ENCODE peak calls at places on chromosomes 1 and 21, in seven cellular contexts. A is ovary, O is HCT116, S is tibial nerve, R is suprapubic skin, Q is transverse colon, T is lower leg skin. E is an unnamed sample.

GRCh38 chr1:6448749-6449631 is 17.0 kb downstream of the TNFRSF25 start:
- DNase-seq in A (no peak), O (no peak), S (no peak), R (no peak), Q (peak; percentile 60), T (no peak), E (no peak)

GRCh38 chr1:193358419-193358818 is 172.0 kb upstream of the B3GALT2 start:
- DNase-seq in A (no peak), O (no peak), S (no peak), R (no peak), Q (no peak), T (no peak), E (no peak)

GRCh38 chr1:9494936-9495758 is 44.1 kb upstream of the SLC25A33 start:
- DNase-seq in A (peak; percentile 45), O (peak; percentile 38), S (peak; percentile 27), R (no peak), Q (peak; percentile 58), T (no peak), E (peak; percentile 71)

GRCh38 chr1:41386190-41386518 is 24.9 kb downstream of the FOXO6 start:
- DNase-seq in A (no peak), O (no peak), S (no peak), R (no peak), Q (no peak), T (no peak), E (no peak)

GRCh38 chr1:170273556-170274501 is 128.1 kb downstream of the NTMT2 start:
- DNase-seq in A (no peak), O (no peak), S (peak; percentile 32), R (no peak), Q (no peak), T (peak; percentile 49), E (no peak)

GRCh38 chr1:216944864-216945505 is 221.8 kb upstream of the ESRRG start:
- DNase-seq in A (no peak), O (no peak), S (no peak), R (no peak), Q (no peak), T (no peak), E (no peak)

GRCh38 chr21:31623664-31624063 is 35.8 kb upstream of the SOD1 start:
- DNase-seq in A (no peak), O (no peak), S (no peak), R (no peak), Q (no peak), T (no peak), E (no peak)

GRCh38 chr1:89615676-89616598 is 17.0 kb upstream of the LRRC8C start:
- DNase-seq in A (no peak), O (peak; percentile 27), S (no peak), R (no peak), Q (peak; percentile 30), T (peak; percentile 53), E (peak; percentile 44)

GRCh38 chr1:11784993-11785769 is 20.6 kb downstream of the MTHFR start:
- DNase-seq in A (peak; percentile 71), O (peak; percentile 19), S (no peak), R (peak; percentile 88), Q (peak; percentile 77), T (no peak), E (peak; percentile 80)

DNA sequence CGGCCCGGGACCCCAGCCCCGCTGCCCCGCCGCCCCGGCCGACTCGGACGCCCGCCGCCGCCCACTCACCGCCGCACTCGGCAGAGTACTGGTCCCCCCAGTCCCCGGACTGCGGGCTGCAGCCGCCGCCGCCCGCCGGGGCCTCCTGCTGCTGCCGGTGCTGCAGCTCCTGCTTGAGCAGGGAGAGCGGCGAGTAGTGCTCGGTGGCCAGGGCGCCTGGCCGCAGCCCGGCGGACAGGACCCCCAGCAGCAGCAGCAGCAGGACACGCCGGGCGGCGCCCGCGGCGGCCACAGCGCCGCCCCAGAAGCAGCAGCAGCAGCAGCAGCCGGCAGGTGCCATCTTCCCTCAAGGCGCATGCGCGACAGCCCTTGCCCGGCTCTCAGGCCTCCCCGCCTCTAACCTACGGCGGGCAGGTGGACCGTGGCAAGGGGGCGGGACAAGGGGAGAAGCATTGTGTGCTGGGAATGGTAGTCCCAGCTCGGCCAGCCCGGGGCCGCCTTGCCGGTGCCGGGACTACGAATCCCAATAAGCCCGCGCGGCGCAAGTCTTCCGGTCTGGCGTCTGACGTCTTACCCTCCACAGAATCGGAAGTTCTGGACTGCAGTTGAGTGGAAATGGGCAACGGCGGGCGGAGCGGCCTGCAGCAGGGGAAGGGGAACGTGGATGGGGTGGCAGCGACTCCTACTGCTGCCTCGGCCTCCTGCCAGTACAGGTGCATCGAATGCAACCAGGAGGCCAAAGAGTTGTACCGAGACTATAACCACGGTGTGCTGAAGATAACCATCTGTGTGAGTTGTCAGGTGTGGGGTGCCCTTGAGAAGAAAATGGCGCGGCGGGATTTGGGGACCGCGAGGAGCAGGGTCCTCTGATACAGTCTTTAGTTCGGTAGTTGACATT is at the start of the genes ARV1 and TTC13:
- DNase-seq in A (peak; percentile 99), O (peak; percentile 97), S (peak; percentile 96), R (peak; percentile 98), Q (peak; percentile 99), T (peak; percentile 97), E (peak; percentile 99)
- TF ChIP-seq POLR2A in A (peak; percentile 27), O (no peak), S (peak; percentile 50), R (peak; percentile 8), Q (peak; percentile 89), T (no peak), E (peak; percentile 98)

DNA sequence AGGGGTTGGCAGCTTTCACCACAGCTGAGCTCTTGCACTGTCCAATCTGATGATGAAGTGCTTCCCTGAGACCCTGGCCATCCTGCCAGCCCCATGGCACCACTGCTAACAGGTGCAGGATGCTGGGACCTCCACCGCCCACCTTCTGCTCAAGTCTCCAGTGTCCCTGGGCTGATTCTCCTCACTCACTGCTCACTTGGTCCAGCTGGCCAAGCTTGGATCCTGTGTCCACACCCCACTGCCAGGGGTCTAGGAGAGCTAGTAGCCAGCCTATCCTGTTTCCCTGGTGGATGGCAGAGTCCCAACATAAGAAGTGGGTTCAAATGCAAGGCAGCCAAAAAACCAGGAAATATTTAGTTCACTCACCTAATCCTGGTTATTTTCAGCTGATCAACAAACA is 217.2 kb upstream of the IRF2BP2 start:
- DNase-seq in A (no peak), O (no peak), S (no peak), R (no peak), Q (no peak), T (no peak), E (no peak)
- TF ChIP-seq POLR2A in A (no peak), O (no peak), S (no peak), R (no peak), Q (no peak), T (no peak), E (no peak)

DNA sequence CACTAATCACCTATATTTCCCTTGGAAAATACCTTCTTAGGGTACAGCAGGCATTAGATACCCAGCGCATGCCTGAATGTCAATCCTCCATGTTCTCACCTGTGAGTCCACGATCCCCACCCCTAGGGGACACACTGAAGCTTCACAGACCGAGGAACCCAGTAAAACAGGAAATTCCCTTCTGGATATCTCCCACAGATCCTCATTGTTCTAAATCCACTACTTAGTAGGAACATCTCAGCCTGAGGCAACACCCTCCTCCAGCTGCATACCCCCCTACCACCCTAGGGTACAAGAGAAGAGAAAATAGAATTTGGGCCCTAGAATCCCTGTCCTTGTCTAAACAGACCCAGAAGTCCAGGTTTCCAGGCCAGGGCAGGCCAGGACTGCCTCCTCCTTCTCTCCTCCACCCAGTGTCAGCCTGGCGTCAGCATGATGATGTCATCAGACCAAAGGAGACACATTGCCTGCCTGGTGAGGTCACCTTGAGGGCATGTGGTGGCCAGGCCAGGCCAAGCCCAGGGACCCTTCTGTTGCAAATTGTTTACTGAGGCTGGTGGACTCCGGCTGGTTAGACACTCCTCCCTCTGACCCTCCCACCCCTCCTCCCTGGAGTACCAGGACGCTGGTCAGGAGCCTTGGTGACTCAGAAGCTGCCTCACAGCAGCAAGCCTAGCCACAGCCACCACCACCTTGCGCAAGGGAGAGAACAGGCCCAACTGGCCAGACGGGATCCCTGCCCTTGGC is 6.2 kb downstream of the NECTIN4 start:
- DNase-seq in A (peak; percentile 17), O (peak; percentile 89), S (peak; percentile 40), R (peak; percentile 91), Q (peak; percentile 88), T (peak; percentile 86), E (peak; percentile 89)
- TF ChIP-seq POLR2A in A (no peak), O (no peak), S (no peak), R (no peak), Q (no peak), T (no peak), E (no peak)

GRCh38 chr1:241551759-241552638 is 19.8 kb downstream of the KMO start:
- DNase-seq in A (no peak), O (no peak), S (no peak), R (no peak), Q (peak; percentile 34), T (peak; percentile 36), E (no peak)
- TF ChIP-seq POLR2A in A (no peak), O (no peak), S (no peak), R (no peak), Q (peak; percentile 39), T (no peak), E (no peak)

GRCh38 chr21:25189497-25189896 is 417.8 kb downstream of the MRPL39 start:
- DNase-seq in A (no peak), O (no peak), S (no peak), R (no peak), Q (no peak), T (no peak), E (no peak)
- TF ChIP-seq POLR2A in A (no peak), O (no peak), S (no peak), R (no peak), Q (no peak), T (no peak), E (no peak)

GRCh38 chr1:18901952-18902522 is 318 bp downstream of the ALDH4A1 start:
- DNase-seq in A (no peak), O (no peak), S (no peak), R (no peak), Q (no peak), T (no peak), E (peak; percentile 40)
- TF ChIP-seq POLR2A in A (peak; percentile 27), O (no peak), S (peak; percentile 77), R (peak; percentile 61), Q (no peak), T (no peak), E (no peak)